ENCODE peak calls at places on chromosomes 16 and 17, in five cellular contexts. L, Y, K, R and G are unnamed samples.

GRCh38 chr17:44921122-44921882 is 6.0 kb upstream of the GFAP start:
- DNase-seq in L (no peak), Y (no peak), K (no peak), R (no peak), G (no peak)

GRCh38 chr16:3266873-3267537 is 10.6 kb upstream of the MEFV start:
- DNase-seq in R (peak), K (no peak), L (peak), Y (peak), G (no peak)

GRCh38 chr16:4207683-4208528 is 34.0 kb downstream of the SRL start:
- DNase-seq in K (no peak), L (no peak), R (no peak), Y (no peak), G (no peak)

GRCh38 chr16:56357765-56358322 is 67.5 kb downstream of the AMFR start:
- DNase-seq in R (no peak), L (no peak), K (no peak), Y (no peak), G (no peak)

GRCh38 chr17:35449371-35449931 is 885 bp upstream of the SLFN13 start:
- DNase-seq in Y (no peak), L (no peak), K (no peak), R (peak), G (no peak)

GRCh38 chr17:18916816-18917496 is 35.0 kb upstream of the SLC5A10 start:
- DNase-seq in L (no peak), K (no peak), R (peak), Y (peak), G (no peak)

GRCh38 chr17:6303664-6304063 is 131.3 kb downstream of the AIPL1 start:
- DNase-seq in K (peak), L (peak), Y (no peak), R (peak), G (no peak)

GRCh38 chr17:2070241-2071023 is 15.5 kb downstream of the HIC1 start:
- DNase-seq in K (peak), Y (no peak), R (no peak), L (no peak), G (no peak)

GRCh38 chr17:72812823-72813222 is 279.7 kb downstream of the SLC39A11 start:
- DNase-seq in K (no peak), R (peak), L (no peak), Y (no peak), G (no peak)

GRCh38 chr17:72719206-72719581 is 373.3 kb downstream of the SLC39A11 start:
- DNase-seq in R (no peak), L (no peak), Y (no peak), K (no peak), G (no peak)

GRCh38 chr16:86355538-86355937 is 154.8 kb upstream of the FOXF1 start:
- DNase-seq in R (peak), K (no peak), Y (peak), L (no peak), G (no peak)

GRCh38 chr17:50882851-50883250 is 16.7 kb upstream of the TOB1 start:
- DNase-seq in Y (peak), R (peak), K (no peak), L (no peak), G (no peak)

GRCh38 chr17:30590086-30590485 is 112.9 kb downstream of the GOSR1 start:
- DNase-seq in Y (no peak), R (no peak), K (no peak), L (no peak), G (no peak)

GRCh38 chr17:27423651-27424050 is 32.6 kb upstream of the KSR1 start:
- DNase-seq in K (no peak), R (peak), Y (no peak), L (peak), G (no peak)

GRCh38 chr17:45172541-45173286 is 11.0 kb downstream of the HEXIM2 start:
- DNase-seq in K (peak), Y (no peak), L (peak), R (no peak), G (peak)

GRCh38 chr17:76716146-76716833 is 5.5 kb upstream of the MXRA7 start:
- DNase-seq in L (no peak), R (peak), Y (peak), K (no peak), G (no peak)

GRCh38 chr16:72246423-72246822 is 74.5 kb upstream of the PMFBP1 start:
- DNase-seq in R (no peak), Y (no peak), K (no peak), L (peak), G (no peak)

GRCh38 chr16:88953003-88953690 is 23.9 kb downstream of the CBFA2T3 start:
- DNase-seq in K (no peak), R (no peak), Y (no peak), L (no peak), G (no peak)

GRCh38 chr17:73336613-73337400 is 25.0 kb upstream of the CDC42EP4 start:
- DNase-seq in R (no peak), Y (no peak), L (no peak), K (no peak), G (no peak)

GRCh38 chr17:41793749-41794602 is 7.5 kb upstream of the JUP start:
- DNase-seq in L (no peak), K (no peak), Y (no peak), R (no peak), G (no peak)

GRCh38 chr16:58306327-58306726 is 11.5 kb upstream of the PRSS54 start:
- DNase-seq in Y (no peak), K (peak), L (peak), R (peak), G (no peak)

GRCh38 chr17:42050360-42051012 is at the start of gene C17orf113:
- DNase-seq in K (peak), Y (no peak), R (no peak), L (no peak), G (peak)

GRCh38 chr16:57394444-57394843 is 10.1 kb upstream of the CCL17 start:
- DNase-seq in Y (no peak), K (no peak), R (peak), L (no peak), G (no peak)

GRCh38 chr16:82625066-82625968 is 1.5 kb upstream of the CDH13 start:
- DNase-seq in R (peak), K (no peak), L (no peak), Y (no peak), G (no peak)

GRCh38 chr17:17928422-17929386 is 43.5 kb downstream of the TOM1L2 start:
- DNase-seq in K (no peak), Y (no peak), R (peak), L (no peak), G (peak)

GRCh38 chr16:25271421-25271820 is 13.8 kb upstream of the ZKSCAN2 start:
- DNase-seq in K (no peak), L (no peak), Y (no peak), R (no peak), G (no peak)

GRCh38 chr17:45225964-45226530 is 4.4 kb downstream of the FMNL1 start:
- DNase-seq in Y (no peak), R (peak), L (peak), K (peak), G (no peak)

GRCh38 chr16:67936124-67936875 is at the start of gene PSMB10:
- DNase-seq in K (peak), R (peak), Y (no peak), L (peak), G (peak)

GRCh38 chr17:82884923-82885322 is 45.1 kb upstream of the ZNF750 start:
- DNase-seq in K (peak), Y (no peak), L (peak), R (no peak), G (no peak)

GRCh38 chr16:78099372-78100161 is at the start of gene WWOX:
- DNase-seq in L (peak), Y (peak), R (peak), K (peak), G (peak)

GRCh38 chr16:50575743-50576142 is 27.5 kb downstream of the NKD1 start:
- DNase-seq in L (no peak), Y (no peak), K (no peak), R (no peak), G (no peak)

GRCh38 chr16:77191259-77191969 is 424 bp downstream of the MON1B start:
- DNase-seq in K (peak), Y (no peak), L (peak), R (peak), G (peak)

GRCh38 chr17:8455660-8456059 is 20.0 kb downstream of the NDEL1 start:
- DNase-seq in Y (no peak), L (no peak), R (no peak), K (no peak), G (no peak)

GRCh38 chr16:30700971-30701370 is 2.0 kb downstream of the SRCAP start:
- DNase-seq in R (no peak), Y (no peak), L (no peak), K (no peak), G (no peak)

GRCh38 chr17:39001703-39002637 is 34.8 kb upstream of the FBXO47 start:
- DNase-seq in R (peak), L (no peak), Y (no peak), K (no peak), G (no peak)

GRCh38 chr17:81277421-81277820 is 17.7 kb downstream of the SLC38A10 start:
- DNase-seq in K (no peak), L (no peak), Y (no peak), R (no peak), G (peak)

GRCh38 chr17:80839401-80839800 is 152.2 kb upstream of the CHMP6 start:
- DNase-seq in L (no peak), K (no peak), R (no peak), Y (no peak), G (no peak)

GRCh38 chr16:56334761-56335160 is 90.6 kb downstream of the AMFR start:
- DNase-seq in L (no peak), R (no peak), Y (no peak), K (no peak), G (no peak)

GRCh38 chr16:65070831-65071230 is 51.0 kb downstream of the CDH11 start:
- DNase-seq in Y (peak), K (no peak), R (peak), L (no peak), G (peak)

GRCh38 chr17:36849871-36850348 is 87.4 kb upstream of the LHX1 start:
- DNase-seq in Y (no peak), K (peak), L (peak), R (peak), G (no peak)